ENCODE peak calls at places on chromosomes 12 and 14, in eight cellular contexts. S, J, A, K, E, I, R and H are unnamed samples.

GRCh38 chr12:30909088-30909688 is 17.4 kb upstream of the TSPAN11 start:
- DNase-seq in A (no peak), K (no peak), I (no peak), E (no peak), J (no peak), R (no peak), S (no peak), H (no peak)

GRCh38 chr14:90788031-90788430 is 28.2 kb downstream of the TTC7B start:
- DNase-seq in E (no peak), I (no peak), K (no peak), R (no peak), A (no peak), S (no peak), J (no peak), H (no peak)

GRCh38 chr12:2129076-2129475 is 76.3 kb downstream of the CACNA1C start:
- DNase-seq in A (no peak), K (peak; percentile 10), I (peak; percentile 82), S (no peak), R (no peak), E (no peak), J (no peak), H (peak; percentile 73)

GRCh38 chr12:74111688-74112360 is 425.8 kb upstream of the ATXN7L3B start:
- DNase-seq in R (peak; percentile 41), J (no peak), E (peak; percentile 51), I (no peak), A (no peak), K (no peak), S (peak; percentile 4), H (peak; percentile 7)

GRCh38 chr14:33756833-33757232 is 194.0 kb downstream of the EGLN3 start:
- DNase-seq in I (no peak), S (no peak), K (no peak), R (no peak), A (no peak), E (no peak), J (no peak), H (no peak)

GRCh38 chr12:67068773-67069450 is 200.2 kb upstream of the CAND1 start:
- DNase-seq in A (no peak), R (peak; percentile 24), I (peak; percentile 29), J (peak; percentile 52), E (peak; percentile 67), S (peak; percentile 47), K (peak; percentile 32), H (no peak)

GRCh38 chr14:92288994-92289393 is 34.0 kb upstream of the SLC24A4 start:
- DNase-seq in R (no peak), K (no peak), J (no peak), A (no peak), I (no peak), S (no peak), E (no peak), H (no peak)

GRCh38 chr12:68932701-68933563 is at the start of gene CPM:
- DNase-seq in R (peak; percentile 50), A (peak; percentile 38), K (peak; percentile 68), E (peak; percentile 62), S (peak; percentile 69), I (peak; percentile 59), J (peak; percentile 75), H (no peak)

GRCh38 chr12:132638541-132639408 is 20.2 kb downstream of the P2RX2 start:
- DNase-seq in S (no peak), I (peak; percentile 84), R (no peak), E (peak; percentile 67), J (peak; percentile 75), A (peak; percentile 48), K (peak; percentile 74), H (no peak)

GRCh38 chr12:32148372-32148771 is 41.7 kb downstream of the BICD1 start:
- DNase-seq in S (no peak), K (no peak), J (no peak), E (peak; percentile 15), I (no peak), R (no peak), A (no peak), H (no peak)

GRCh38 chr12:108612788-108613282 is 15.0 kb upstream of the TMEM119 start:
- DNase-seq in S (no peak), R (no peak), A (no peak), I (no peak), K (no peak), J (no peak), E (no peak), H (no peak)

GRCh38 chr14:92439551-92440344 is 73.8 kb upstream of the RIN3 start:
- DNase-seq in I (no peak), R (peak; percentile 54), E (no peak), J (no peak), K (no peak), A (no peak), S (no peak), H (no peak)

GRCh38 chr14:100594625-100594951 is 7.4 kb upstream of the BEGAIN start:
- DNase-seq in S (no peak), A (peak; percentile 2), J (no peak), R (no peak), E (no peak), I (no peak), K (no peak), H (no peak)

DNA sequence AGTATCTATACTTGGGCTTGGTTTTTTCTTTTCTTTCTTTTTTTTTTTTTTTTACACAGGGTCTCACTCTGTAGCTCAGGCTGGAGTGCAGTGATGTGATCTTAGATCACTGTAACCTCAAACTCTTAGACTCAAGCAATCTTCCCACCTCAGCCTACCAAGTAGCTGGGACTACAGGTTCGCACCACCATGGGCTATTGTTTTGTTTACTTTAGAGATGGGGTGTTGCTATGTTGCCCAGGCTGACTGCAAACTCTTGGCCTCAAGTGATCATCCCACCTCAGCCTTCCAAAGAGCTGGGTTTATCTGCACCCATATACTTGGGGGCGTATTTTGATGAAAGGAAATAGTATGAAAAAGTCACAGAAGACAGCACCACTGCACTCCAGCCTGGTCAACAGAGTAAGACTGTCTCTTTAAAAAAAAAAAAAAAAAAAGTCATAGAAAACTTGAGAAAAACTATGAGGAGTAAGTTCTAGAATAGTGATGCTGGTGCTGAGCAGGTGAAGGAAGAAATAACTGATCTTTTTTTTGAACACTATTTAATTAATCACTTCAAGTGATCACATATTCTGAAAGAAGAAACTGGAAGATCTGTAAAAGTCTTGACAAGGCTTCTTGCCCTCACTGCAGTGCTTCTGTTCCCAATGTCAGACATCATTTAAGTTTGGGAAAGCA is 53.8 kb upstream of the NPFF start:
- DNase-seq in K (no peak), J (no peak), A (no peak), E (no peak), S (no peak), R (no peak), I (no peak), H (no peak)
- H3K4me3 ChIP-seq in K (no peak overlapping the region), J (no peak overlapping the region), A (no peak overlapping the region), E (peak overlapping the region; percentile 7), S (no peak overlapping the region), R (no peak overlapping the region), I (no peak overlapping the region), H (no peak overlapping the region)

DNA sequence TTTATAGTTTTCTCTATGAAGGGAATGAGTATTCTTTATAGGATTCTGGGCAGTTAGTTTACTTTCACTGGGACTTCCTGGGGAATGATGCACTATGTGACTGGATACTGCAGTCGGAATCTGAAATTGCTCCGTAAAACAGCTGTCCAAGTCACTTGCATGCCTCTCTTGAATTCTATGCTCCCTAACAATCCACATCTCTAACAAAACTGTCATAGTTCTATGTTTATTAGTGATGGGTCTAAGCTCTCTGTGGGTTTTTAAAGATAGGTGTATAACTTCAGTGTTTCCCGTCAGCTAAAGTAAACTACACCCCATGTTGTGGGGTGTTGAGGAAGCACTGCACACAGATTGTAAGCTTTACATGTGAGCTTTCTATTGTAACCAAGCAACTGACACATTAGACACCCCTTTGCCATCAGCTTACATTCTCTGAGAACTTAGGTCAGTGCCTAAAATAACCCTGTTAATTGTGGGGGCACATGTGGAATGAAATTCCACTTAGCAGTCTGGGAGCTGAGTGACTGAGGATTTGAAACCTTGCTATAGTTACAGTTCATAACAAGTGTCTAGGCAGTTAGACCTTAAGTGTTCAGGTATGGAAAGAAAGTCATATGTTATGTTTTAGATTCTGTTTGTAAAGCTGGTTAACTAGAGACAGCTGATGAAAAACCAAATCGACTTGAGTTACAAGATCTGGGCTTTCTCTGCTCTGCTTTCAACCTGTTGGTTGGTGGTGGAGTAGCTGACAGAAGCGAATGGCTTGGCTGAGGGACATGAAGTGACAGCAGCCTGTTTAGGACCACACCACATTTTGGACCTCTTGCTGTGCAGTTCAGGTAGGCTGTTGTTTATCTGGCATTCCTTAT is 165.7 kb downstream of the AKAP6 start:
- DNase-seq in I (no peak), S (no peak), J (peak; percentile 59), E (no peak), K (no peak), A (peak; percentile 65), R (no peak), H (no peak)
- H3K4me3 ChIP-seq in I (no peak overlapping the region), S (no peak overlapping the region), J (peak overlapping the region; percentile 73), E (no peak overlapping the region), K (peak overlapping the region; percentile 9), A (peak overlapping the region; percentile 58), R (no peak overlapping the region), H (no peak overlapping the region)

DNA sequence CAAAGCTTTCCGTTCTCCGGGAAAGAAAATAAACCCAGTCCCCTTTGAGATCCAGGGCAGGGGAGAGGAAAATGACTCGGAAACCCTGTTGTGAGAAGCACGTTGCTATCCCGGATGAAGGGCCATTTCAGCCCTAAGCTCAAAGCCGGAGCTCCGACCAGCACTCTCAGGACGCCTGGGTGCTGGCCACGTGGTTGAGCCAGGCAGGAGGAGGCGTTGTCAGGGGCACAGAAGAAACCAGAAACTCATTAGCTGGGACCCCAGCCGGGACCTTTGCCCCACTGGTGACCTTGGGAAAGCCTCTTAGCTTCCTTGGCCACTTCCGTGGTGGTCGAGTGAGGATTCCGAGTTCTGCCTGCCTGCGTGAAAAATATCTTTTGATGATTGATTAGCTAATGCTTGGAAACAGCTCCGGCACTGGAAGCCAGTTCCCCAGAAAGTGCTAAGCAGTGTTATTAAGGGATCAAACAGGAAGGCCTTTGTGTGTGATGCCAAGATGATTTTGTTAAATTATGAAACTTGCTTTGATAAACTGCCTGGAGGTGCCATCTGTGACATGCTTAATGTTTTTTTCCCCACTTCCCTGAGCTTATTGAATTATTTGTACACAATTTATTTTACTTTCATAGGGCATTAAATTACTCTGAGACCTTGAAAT is 57.5 kb upstream of the FZD10 start:
- DNase-seq in K (no peak), A (no peak), S (peak; percentile 10), R (no peak), E (no peak), I (no peak), J (no peak), H (no peak)
- H3K4me3 ChIP-seq in K (no peak overlapping the region), A (no peak overlapping the region), S (no peak overlapping the region), R (no peak overlapping the region), E (no peak overlapping the region), I (no peak overlapping the region), J (no peak overlapping the region), H (no peak overlapping the region)

DNA sequence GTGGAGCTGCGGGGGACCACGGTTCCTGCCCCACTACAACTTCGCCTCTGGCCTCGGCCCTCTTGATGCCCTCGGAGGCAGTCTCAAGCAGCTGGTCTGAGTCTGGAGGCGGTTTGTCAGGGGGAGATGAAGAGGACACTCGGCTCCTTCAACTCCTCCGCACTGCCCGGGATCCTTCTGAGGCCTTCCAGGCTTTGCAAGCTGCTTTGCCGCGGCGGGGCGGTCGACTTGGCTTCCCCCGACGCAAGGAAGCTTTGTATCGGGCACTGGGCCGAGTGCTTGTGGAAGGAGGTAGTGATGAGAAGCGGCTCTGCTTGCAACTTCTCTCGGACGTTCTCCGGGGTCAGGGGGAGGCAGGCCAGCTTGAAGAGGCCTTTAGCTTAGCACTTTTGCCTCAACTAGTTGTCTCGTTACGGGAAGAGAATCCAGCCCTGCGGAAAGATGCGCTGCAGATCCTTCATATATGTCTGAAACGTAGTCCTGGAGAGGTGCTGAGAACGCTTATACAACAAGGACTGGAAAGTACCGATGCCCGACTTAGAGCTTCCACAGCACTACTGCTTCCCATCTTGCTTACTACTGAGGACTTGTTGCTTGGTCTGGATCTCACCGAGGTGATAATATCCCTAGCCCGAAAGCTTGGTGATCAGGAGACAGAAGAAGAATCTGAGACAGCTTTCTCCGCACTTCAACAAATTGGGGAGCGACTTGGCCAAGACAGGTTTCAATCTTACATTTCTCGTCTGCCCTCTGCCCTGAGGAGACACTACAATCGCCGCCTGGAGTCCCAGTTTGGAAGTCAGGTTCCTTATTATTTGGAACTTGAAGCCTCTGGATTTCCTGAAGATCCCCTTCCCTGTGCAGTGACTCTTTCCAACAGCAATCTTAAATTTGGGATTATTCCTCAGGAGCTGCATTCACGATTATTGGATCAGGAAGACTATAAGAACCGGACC is 861 bp downstream of the TOGARAM1 start:
- DNase-seq in J (peak; percentile 85), K (peak; percentile 70), A (peak; percentile 64), E (peak; percentile 33), S (peak; percentile 35), I (peak; percentile 28), R (peak; percentile 57), H (no peak)
- H3K4me3 ChIP-seq in J (peak overlapping the region; percentile 89), K (peak overlapping the region; percentile 87), A (peak overlapping the region; percentile 90), E (peak overlapping the region; percentile 76), S (peak overlapping the region; percentile 94), I (peak overlapping the region; percentile 70), R (peak overlapping the region; percentile 73), H (peak overlapping the region; percentile 80)